ENCODE peak calls at places on chromosomes 1 and 21, in five cellular contexts. E is stimulated activated CD4-positive, alpha-beta T cell treated with anti-CD3 and anti-CD28 coated beads, Interleukin-2, amount 100 ng/mL, for 48 hours; S is lung; I is RWPE1; F is suprapubic skin. O is an unnamed sample.

GRCh38 chr1:225482489-225482950 is 54.7 kb upstream of the LBR start:
- DNase-seq in E (no peak), S (no peak), I (no peak), F (no peak), O (no peak)

GRCh38 chr1:19311503-19311930 is 427 bp downstream of the AKR7A2 start:
- DNase-seq in E (no peak), S (peak; percentile 35), I (no peak), F (no peak), O (no peak)

GRCh38 chr1:1420654-1421134 is 382 bp downstream of the ANKRD65 start:
- DNase-seq in E (no peak), S (no peak), I (no peak), F (no peak), O (no peak)

GRCh38 chr1:115411388-115412063 is 73.5 kb upstream of the NGF start:
- DNase-seq in E (no peak), S (no peak), I (peak; percentile 42), F (no peak), O (no peak)

GRCh38 chr1:63746129-63746864 is 27.5 kb upstream of the ROR1 start:
- DNase-seq in E (peak; percentile 5), S (no peak), I (peak; percentile 15), F (no peak), O (no peak)

GRCh38 chr1:173405758-173406344 is 71.3 kb upstream of the PRDX6 start:
- DNase-seq in E (no peak), S (no peak), I (peak; percentile 72), F (no peak), O (no peak)

GRCh38 chr1:110513511-110513910 is 5.5 kb downstream of the KCNA10 start:
- DNase-seq in E (no peak), S (no peak), I (no peak), F (no peak), O (no peak)

GRCh38 chr1:10724948-10725852 is 71.2 kb downstream of the CASZ1 start:
- DNase-seq in E (no peak), S (peak; percentile 49), I (no peak), F (no peak), O (peak; percentile 61)

GRCh38 chr1:164155337-164155850 is 403.6 kb upstream of the PBX1 start:
- DNase-seq in E (no peak), S (no peak), I (no peak), F (no peak), O (no peak)

GRCh38 chr1:221779771-221780170 is 37.9 kb upstream of the DUSP10 start:
- DNase-seq in E (no peak), S (no peak), I (no peak), F (no peak), O (no peak)

GRCh38 chr1:154186177-154186576 is 5.7 kb downstream of the TPM3 start:
- DNase-seq in E (peak; percentile 70), S (peak; percentile 65), I (no peak), F (no peak), O (peak; percentile 58)

GRCh38 chr1:206578959-206579358 is 33.3 kb downstream of the EIF2D start:
- DNase-seq in E (no peak), S (no peak), I (no peak), F (no peak), O (no peak)

GRCh38 chr1:5391725-5392124 is 600.5 kb downstream of the NPHP4 start:
- DNase-seq in E (no peak), S (no peak), I (no peak), F (no peak), O (no peak)

GRCh38 chr21:45013271-45013841 is 61.0 kb upstream of the ADARB1 start:
- DNase-seq in E (no peak), S (no peak), I (no peak), F (peak; percentile 74), O (no peak)

GRCh38 chr1:111912116-111912515 is 77.4 kb downstream of the KCND3 start:
- DNase-seq in E (no peak), S (no peak), I (no peak), F (no peak), O (no peak)

GRCh38 chr1:96236156-96236739 is 485.3 kb upstream of the PTBP2 start:
- DNase-seq in E (peak; percentile 1), S (no peak), I (peak; percentile 17), F (no peak), O (peak; percentile 50)

GRCh38 chr1:66439028-66439427 is 94.9 kb upstream of the SGIP1 start:
- DNase-seq in E (no peak), S (no peak), I (no peak), F (no peak), O (no peak)

O was measured in NCI-H2029 treated with DMSO at 0.1 percent for 48 hours.